ENCODE peak calls at places on chromosomes 1 and 21, in seven cellular contexts. P, H, W, B, U, O and T are unnamed samples.

GRCh38 chr1:41707793-41708192 is 210.9 kb downstream of the HIVEP3 start:
- DNase-seq in P (no peak), H (no peak), W (no peak), B (no peak), U (no peak), O (no peak), T (no peak)

GRCh38 chr1:1062364-1063163 is 11.5 kb downstream of the RNF223 start:
- DNase-seq in P (no peak), H (no peak), W (peak; percentile 46), B (no peak), U (no peak), O (no peak), T (no peak)

GRCh38 chr1:5882367-5883128 is 109.7 kb downstream of the NPHP4 start:
- DNase-seq in P (no peak), H (no peak), W (no peak), B (no peak), U (no peak), O (no peak), T (no peak)

GRCh38 chr1:223856386-223856785 is 10.6 kb upstream of the TP53BP2 start:
- DNase-seq in P (no peak), H (no peak), W (no peak), B (no peak), U (no peak), O (no peak), T (no peak)

GRCh38 chr21:44942566-44942965 is 2.7 kb downstream of the SLX9 start:
- DNase-seq in P (no peak), H (no peak), W (no peak), B (no peak), U (no peak), O (no peak), T (no peak)

GRCh38 chr1:194295690-194296089 is 1109.3 kb upstream of the B3GALT2 start:
- DNase-seq in P (no peak), H (no peak), W (peak; percentile 70), B (peak; percentile 75), U (peak; percentile 57), O (peak; percentile 15), T (no peak)

GRCh38 chr1:109530457-109531204 is 9.0 kb upstream of the GPR61 start:
- DNase-seq in P (no peak), H (peak; percentile 53), W (no peak), B (no peak), U (no peak), O (peak; percentile 23), T (no peak)

GRCh38 chr1:219058891-219059820 is 114.5 kb upstream of the LYPLAL1 start:
- DNase-seq in P (no peak), H (no peak), W (no peak), B (no peak), U (no peak), O (no peak), T (no peak)

GRCh38 chr1:154568165-154568815 is 712 bp downstream of the CHRNB2 start:
- DNase-seq in P (no peak), H (no peak), W (no peak), B (no peak), U (no peak), O (no peak), T (no peak)

GRCh38 chr1:80973101-80973500 is 827.6 kb upstream of the ADGRL2 start:
- DNase-seq in P (no peak), H (no peak), W (no peak), B (no peak), U (no peak), O (no peak), T (no peak)

GRCh38 chr1:214454619-214455396 is 96.6 kb downstream of the PTPN14 start:
- DNase-seq in P (no peak), H (no peak), W (no peak), B (peak; percentile 60), U (peak; percentile 80), O (peak; percentile 20), T (no peak)

GRCh38 chr1:223878598-223879325 is 33.0 kb upstream of the TP53BP2 start:
- DNase-seq in P (no peak), H (no peak), W (no peak), B (no peak), U (no peak), O (no peak), T (no peak)

GRCh38 chr1:33334081-33334552 is 13.2 kb upstream of the A3GALT2 start:
- DNase-seq in P (no peak), H (peak; percentile 90), W (no peak), B (no peak), U (no peak), O (peak; percentile 65), T (peak; percentile 68)

GRCh38 chr1:2152914-2153313 is 41.7 kb downstream of the FAAP20 start:
- DNase-seq in P (no peak), H (no peak), W (no peak), B (no peak), U (no peak), O (no peak), T (no peak)

GRCh38 chr1:2151906-2152305 is 42.7 kb downstream of the FAAP20 start:
- DNase-seq in P (no peak), H (no peak), W (no peak), B (no peak), U (no peak), O (no peak), T (no peak)

GRCh38 chr1:2155147-2155598 is 39.4 kb downstream of the FAAP20 start:
- DNase-seq in P (no peak), H (no peak), W (no peak), B (no peak), U (no peak), O (no peak), T (no peak)

GRCh38 chr1:2155788-2156187 is 38.8 kb downstream of the FAAP20 start:
- DNase-seq in P (no peak), H (no peak), W (no peak), B (no peak), U (no peak), O (no peak), T (no peak)

GRCh38 chr1:2154022-2154421 is 40.5 kb downstream of the FAAP20 start:
- DNase-seq in P (no peak), H (no peak), W (no peak), B (no peak), U (no peak), O (no peak), T (no peak)
- H3K27ac ChIP-seq in P (no peak overlapping the region), H (no peak overlapping the region), W (no peak overlapping the region), B (no peak overlapping the region), U (no peak overlapping the region), O (no peak overlapping the region), T (no peak overlapping the region)

DNA sequence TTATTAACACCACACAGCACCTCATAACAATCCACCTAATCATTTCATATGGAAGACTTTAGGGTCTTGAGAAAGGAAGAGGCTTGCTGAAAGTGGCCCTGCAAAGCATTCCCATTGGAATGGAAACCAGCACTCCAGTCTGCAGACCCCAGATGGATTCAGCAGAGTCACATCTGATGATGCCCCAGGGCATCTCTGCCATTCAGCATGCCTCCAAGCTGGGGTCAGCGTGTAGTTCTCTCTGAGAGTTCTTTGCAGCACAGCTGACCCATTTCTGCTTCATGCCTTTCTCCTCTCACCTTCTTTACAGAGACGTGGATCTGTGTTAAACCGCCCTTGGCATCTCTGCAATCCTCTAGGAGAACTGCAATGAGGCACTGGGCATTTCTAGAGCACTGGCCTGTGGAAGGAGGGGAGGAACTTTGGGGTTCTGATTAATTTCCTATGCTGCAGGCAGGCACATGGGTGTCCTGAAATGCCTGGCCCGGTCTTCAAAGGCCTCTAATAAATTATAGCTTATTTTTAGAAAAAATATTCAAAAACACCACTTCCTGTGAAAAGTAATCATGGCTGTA is 2.6 kb upstream of the LUZP1 start:
- DNase-seq in P (no peak), H (no peak), W (no peak), B (peak; percentile 53), U (no peak), O (no peak), T (no peak)
- H3K27ac ChIP-seq in P (no peak overlapping the region), H (peak overlapping the region; percentile 9), W (no peak overlapping the region), B (no peak overlapping the region), U (no peak overlapping the region), O (no peak overlapping the region), T (peak overlapping the region; percentile 20)

GRCh38 chr21:26798856-26799751 is 46.1 kb downstream of the ADAMTS1 start:
- DNase-seq in P (no peak), H (no peak), W (peak; percentile 25), B (no peak), U (no peak), O (no peak), T (no peak)
- H3K27ac ChIP-seq in P (peak overlapping the region; percentile 39), H (peak overlapping the region; percentile 84), W (peak overlapping the region; percentile 85), B (no peak overlapping the region), U (no peak overlapping the region), O (no peak overlapping the region), T (peak overlapping the region; percentile 65)

DNA sequence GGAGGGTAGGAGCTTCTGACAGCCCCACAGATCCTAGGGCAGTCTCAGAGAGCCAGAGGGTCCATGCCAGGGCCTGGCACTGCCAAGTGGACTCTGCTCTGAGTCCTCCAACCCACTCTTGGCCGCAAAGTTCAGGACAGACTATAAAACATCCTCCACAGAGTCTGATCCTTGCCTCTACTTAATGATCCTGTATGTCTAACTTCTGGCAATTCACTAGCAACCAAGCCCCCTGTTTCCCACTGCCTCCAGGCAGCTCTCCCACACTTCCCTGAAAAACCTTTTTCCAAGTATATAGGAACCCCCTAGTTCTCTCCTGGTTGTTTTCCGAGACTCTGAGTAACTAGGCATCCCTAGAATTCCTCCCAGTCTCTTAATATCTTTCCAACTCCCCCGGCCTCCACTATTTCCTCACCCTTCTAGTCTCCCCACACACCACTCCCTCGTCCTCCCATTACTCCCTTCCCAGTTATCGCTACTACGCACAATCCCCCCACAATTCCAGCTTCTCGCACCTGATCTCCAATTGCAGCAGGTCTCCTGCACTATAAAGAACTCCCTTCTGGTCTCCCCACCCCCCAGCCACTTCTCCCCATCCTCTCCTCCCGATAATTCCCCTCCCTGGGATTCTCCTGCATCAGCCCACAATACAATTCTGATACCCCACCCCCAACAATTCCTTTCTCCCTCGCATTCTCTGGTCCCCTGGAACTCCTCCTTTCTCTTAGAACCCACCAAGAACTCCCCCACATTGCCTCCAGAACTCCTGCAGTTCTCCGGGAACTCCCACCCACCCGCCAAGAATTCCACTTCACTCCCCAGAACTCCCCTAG is 574 bp downstream of the IGSF9 start:
- DNase-seq in P (no peak), H (no peak), W (no peak), B (no peak), U (no peak), O (no peak), T (no peak)
- H3K27ac ChIP-seq in P (peak overlapping the region; percentile 84), H (no peak overlapping the region), W (peak overlapping the region; percentile 9), B (no peak overlapping the region), U (peak overlapping the region; percentile 58), O (peak overlapping the region; percentile 80), T (no peak overlapping the region)

DNA sequence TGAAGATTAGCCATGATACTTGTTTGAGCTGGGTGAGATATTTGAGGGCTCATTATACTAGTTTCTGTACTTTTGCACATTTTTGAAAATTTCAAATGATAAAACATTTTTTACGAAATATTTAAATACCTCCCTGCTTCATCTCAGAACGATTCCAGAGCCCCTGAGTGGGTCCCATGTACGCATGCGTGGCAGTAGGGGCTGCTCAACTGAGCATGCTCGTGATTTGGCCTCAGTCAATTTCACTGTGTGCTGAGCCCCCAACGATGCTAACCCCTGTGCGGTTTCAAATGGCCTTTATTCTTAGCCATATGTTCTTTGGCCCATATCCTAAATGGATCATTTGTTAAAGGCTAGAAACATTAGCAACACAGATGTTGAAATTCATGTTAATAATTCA is 108.0 kb downstream of the MRPS6 start:
- DNase-seq in P (no peak), H (peak; percentile 44), W (no peak), B (no peak), U (no peak), O (no peak), T (no peak)
- H3K27ac ChIP-seq in P (no peak overlapping the region), H (peak overlapping the region; percentile 75), W (no peak overlapping the region), B (no peak overlapping the region), U (no peak overlapping the region), O (no peak overlapping the region), T (peak overlapping the region; percentile 88)

GRCh38 chr1:25568834-25569598 is 25.6 kb downstream of the LDLRAP1 start:
- DNase-seq in P (no peak), H (no peak), W (peak; percentile 87), B (peak; percentile 89), U (peak; percentile 79), O (no peak), T (peak; percentile 46)
- H3K27ac ChIP-seq in P (peak overlapping the region; percentile 62), H (peak overlapping the region; percentile 87), W (peak overlapping the region; percentile 95), B (peak overlapping the region; percentile 62), U (peak overlapping the region; percentile 91), O (peak overlapping the region; percentile 14), T (peak overlapping the region; percentile 88)